ENCODE peak calls at places on chromosomes 5 and 9, in ten cellular contexts. M is SHP77; Z is activated CD4-positive, alpha-beta T cell treated with anti-CD3 and anti-CD28 coated beads for 36 hours; D is ELR; S is fibroblast of mammary gland; T is globus pallidus; G is DMS 273 treated with DMSO at 0.1 percent for 48 hours; J is CD4-positive, alpha-beta T cell; O is head of caudate nucleus; K is NCI-H1417. L is an unnamed sample.

GRCh38 chr9:70438341-70438924 is 24.0 kb upstream of the KLF9 start:
- DNase-seq in M (no peak), Z (no peak), D (peak; percentile 80), S (peak; percentile 95), T (no peak), G (no peak), J (no peak), O (no peak), K (no peak), L (no peak)

GRCh38 chr9:16867571-16868311 is 2.7 kb downstream of the BNC2 start:
- DNase-seq in M (no peak), Z (no peak), D (peak; percentile 70), S (peak; percentile 83), T (no peak), G (no peak), J (no peak), O (no peak), K (no peak), L (no peak)

GRCh38 chr9:92463989-92464388 is 18.3 kb downstream of the ASPN start:
- DNase-seq in M (no peak), Z (no peak), D (peak; percentile 76), S (peak; percentile 97), T (no peak), G (no peak), J (no peak), O (no peak), K (no peak), L (no peak)

GRCh38 chr5:139417214-139417613 is 13.3 kb upstream of the SPATA24 start:
- DNase-seq in M (no peak), Z (no peak), D (peak; percentile 34), S (no peak), T (no peak), G (peak; percentile 61), J (no peak), O (peak; percentile 28), K (peak; percentile 87), L (peak; percentile 85)

GRCh38 chr5:177314376-177315342 is 3.0 kb upstream of the MXD3 start:
- DNase-seq in M (no peak), Z (no peak), D (no peak), S (no peak), T (no peak), G (no peak), J (no peak), O (no peak), K (no peak), L (no peak)

GRCh38 chr5:173786296-173787187 is 101.6 kb upstream of the CPEB4 start:
- DNase-seq in M (no peak), Z (peak; percentile 21), D (no peak), S (no peak), T (no peak), G (no peak), J (no peak), O (no peak), K (no peak), L (no peak)

GRCh38 chr5:1723957-1724821 is 75.4 kb downstream of the MRPL36 start:
- DNase-seq in M (no peak), Z (no peak), D (no peak), S (no peak), T (no peak), G (no peak), J (no peak), O (no peak), K (no peak), L (no peak)

GRCh38 chr5:177256296-177256695 is 47.2 kb downstream of the RAB24 start:
- DNase-seq in M (no peak), Z (no peak), D (peak; percentile 22), S (peak; percentile 14), T (no peak), G (no peak), J (no peak), O (no peak), K (no peak), L (no peak)

L was measured in NCI-H2171 treated with DMSO at 0.1 percent for 48 hours.